ENCODE peak calls at places on chromosomes 1 and 21, in ten cellular contexts. One of them, this sample, is unnamed.

GRCh38 chr1:160628799-160629263 is 18.0 kb downstream of the SLAMF1 start:
- DNase-seq in esophagus squamous epithelium: no peak
- DNase-seq in brain microvascular endothelial cell: no peak
- DNase-seq in AG10803: no peak
- DNase-seq in cardiac muscle cell: no peak
- DNase-seq in lower lobe of right lung: no peak
- DNase-seq in AG04449: no peak
- DNase-seq in BJ: no peak
- DNase-seq in AG09309: no peak
- DNase-seq in upper lobe of right lung: no peak
- DNase-seq in this sample: no peak

GRCh38 chr21:42039470-42039901 is 29.3 kb upstream of the ZBTB21 start:
- DNase-seq in lower lobe of right lung: peak
- DNase-seq in upper lobe of right lung: no peak
- DNase-seq in BJ: peak
- DNase-seq in AG10803: peak
- DNase-seq in AG04449: peak
- DNase-seq in AG09309: peak
- DNase-seq in cardiac muscle cell: no peak
- DNase-seq in brain microvascular endothelial cell: peak
- DNase-seq in esophagus squamous epithelium: no peak
- DNase-seq in this sample: no peak

GRCh38 chr1:110548381-110548780 is 29.4 kb upstream of the KCNA10 start:
- DNase-seq in esophagus squamous epithelium: no peak
- DNase-seq in upper lobe of right lung: no peak
- DNase-seq in AG04449: no peak
- DNase-seq in BJ: no peak
- DNase-seq in cardiac muscle cell: peak
- DNase-seq in AG10803: no peak
- DNase-seq in lower lobe of right lung: no peak
- DNase-seq in brain microvascular endothelial cell: no peak
- DNase-seq in AG09309: no peak
- DNase-seq in this sample: no peak

GRCh38 chr1:78474092-78474491 is 16.7 kb upstream of the PTGFR start:
- DNase-seq in AG09309: no peak
- DNase-seq in AG04449: no peak
- DNase-seq in lower lobe of right lung: no peak
- DNase-seq in cardiac muscle cell: no peak
- DNase-seq in upper lobe of right lung: no peak
- DNase-seq in AG10803: no peak
- DNase-seq in brain microvascular endothelial cell: no peak
- DNase-seq in esophagus squamous epithelium: no peak
- DNase-seq in BJ: no peak
- DNase-seq in this sample: no peak

GRCh38 chr1:29235955-29236742 is at the start of gene PTPRU:
- DNase-seq in upper lobe of right lung: peak
- DNase-seq in AG10803: peak
- DNase-seq in AG09309: no peak
- DNase-seq in BJ: no peak
- DNase-seq in lower lobe of right lung: peak
- DNase-seq in cardiac muscle cell: peak
- DNase-seq in esophagus squamous epithelium: no peak
- DNase-seq in brain microvascular endothelial cell: peak
- DNase-seq in AG04449: no peak
- DNase-seq in this sample: no peak

GRCh38 chr1:200311256-200311655 is 98.6 kb downstream of the ZNF281 start:
- DNase-seq in AG10803: peak
- DNase-seq in cardiac muscle cell: no peak
- DNase-seq in BJ: no peak
- DNase-seq in esophagus squamous epithelium: no peak
- DNase-seq in upper lobe of right lung: no peak
- DNase-seq in brain microvascular endothelial cell: no peak
- DNase-seq in AG04449: no peak
- DNase-seq in lower lobe of right lung: no peak
- DNase-seq in AG09309: no peak
- DNase-seq in this sample: no peak

GRCh38 chr1:17719874-17720273 is 35.3 kb upstream of the ACTL8 start:
- DNase-seq in esophagus squamous epithelium: no peak
- DNase-seq in BJ: no peak
- DNase-seq in AG09309: peak
- DNase-seq in cardiac muscle cell: no peak
- DNase-seq in lower lobe of right lung: no peak
- DNase-seq in AG04449: peak
- DNase-seq in brain microvascular endothelial cell: peak
- DNase-seq in upper lobe of right lung: no peak
- DNase-seq in AG10803: peak
- DNase-seq in this sample: no peak

GRCh38 chr1:159891275-159892157 is 8.4 kb downstream of the CFAP45 start:
- DNase-seq in AG04449: peak
- DNase-seq in upper lobe of right lung: peak
- DNase-seq in BJ: peak
- DNase-seq in brain microvascular endothelial cell: peak
- DNase-seq in cardiac muscle cell: peak
- DNase-seq in esophagus squamous epithelium: peak
- DNase-seq in AG09309: peak
- DNase-seq in lower lobe of right lung: peak
- DNase-seq in AG10803: peak
- DNase-seq in this sample: peak

DNA sequence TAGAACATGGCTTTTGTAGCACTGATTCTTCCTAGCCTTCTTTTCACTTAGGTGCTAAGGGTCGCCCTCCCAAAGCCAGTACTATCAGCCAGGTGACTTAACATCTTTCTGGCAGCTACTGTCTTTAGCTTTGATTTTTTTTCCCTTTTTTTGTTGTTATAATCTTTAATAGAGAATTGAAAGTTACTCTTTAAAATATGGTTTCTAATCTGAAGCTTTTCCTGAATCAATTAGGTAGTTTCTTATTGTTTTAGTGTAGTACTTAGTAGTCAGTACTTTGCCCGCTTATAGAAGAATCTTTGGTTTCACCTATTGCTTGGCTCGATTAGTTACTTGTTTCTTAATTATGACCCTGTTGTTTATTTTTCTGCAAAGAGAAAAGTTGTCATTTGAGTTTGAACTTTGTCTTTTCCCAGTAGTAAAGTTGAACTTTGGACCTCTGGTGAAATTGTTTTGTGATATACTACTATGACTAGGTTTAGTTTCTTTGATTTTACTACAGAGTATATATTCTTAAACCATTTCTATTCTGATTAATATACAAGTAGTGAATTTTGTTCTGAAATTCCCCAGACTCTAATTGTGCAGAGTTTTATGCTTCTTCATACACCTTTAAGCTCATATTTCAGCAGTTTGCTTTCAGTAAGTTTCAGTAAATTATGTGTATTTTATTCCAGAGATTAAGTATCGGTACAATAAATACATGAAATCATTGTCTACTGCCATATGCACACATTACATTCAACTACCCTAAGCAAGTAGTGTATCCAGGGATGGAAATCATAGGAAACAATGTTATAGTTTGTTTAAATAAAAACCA is 3.9 kb downstream of the MAGI3 start:
- DNase-seq in lower lobe of right lung: no peak
- DNase-seq in AG04449: no peak
- DNase-seq in AG09309: no peak
- DNase-seq in brain microvascular endothelial cell: no peak
- DNase-seq in cardiac muscle cell: no peak
- DNase-seq in AG10803: no peak
- DNase-seq in esophagus squamous epithelium: no peak
- DNase-seq in BJ: no peak
- DNase-seq in upper lobe of right lung: no peak
- DNase-seq in this sample: no peak
- H3K4me3 ChIP-seq in lower lobe of right lung: peak
- H3K4me3 ChIP-seq in AG04449: no peak
- H3K4me3 ChIP-seq in AG09309: no peak
- H3K4me3 ChIP-seq in brain microvascular endothelial cell: no peak
- H3K4me3 ChIP-seq in cardiac muscle cell: no peak
- H3K4me3 ChIP-seq in AG10803: no peak
- H3K4me3 ChIP-seq in esophagus squamous epithelium: no peak
- H3K4me3 ChIP-seq in BJ: no peak
- H3K4me3 ChIP-seq in upper lobe of right lung: peak
- H3K4me3 ChIP-seq in this sample: no peak

GRCh38 chr1:248697907-248698306 is 4.7 kb downstream of the OR14I1 start:
- DNase-seq in AG09309: no peak
- DNase-seq in AG04449: no peak
- DNase-seq in upper lobe of right lung: no peak
- DNase-seq in esophagus squamous epithelium: no peak
- DNase-seq in cardiac muscle cell: no peak
- DNase-seq in brain microvascular endothelial cell: no peak
- DNase-seq in BJ: no peak
- DNase-seq in AG10803: no peak
- DNase-seq in lower lobe of right lung: no peak
- DNase-seq in this sample: no peak

GRCh38 chr1:248703674-248704073 is 1.1 kb upstream of the OR14I1 start:
- DNase-seq in esophagus squamous epithelium: no peak
- DNase-seq in cardiac muscle cell: no peak
- DNase-seq in AG09309: no peak
- DNase-seq in AG04449: no peak
- DNase-seq in upper lobe of right lung: no peak
- DNase-seq in brain microvascular endothelial cell: no peak
- DNase-seq in BJ: no peak
- DNase-seq in lower lobe of right lung: no peak
- DNase-seq in AG10803: no peak
- DNase-seq in this sample: no peak

GRCh38 chr1:248699099-248699498 is 3.5 kb downstream of the OR14I1 start:
- DNase-seq in AG04449: no peak
- DNase-seq in BJ: no peak
- DNase-seq in esophagus squamous epithelium: no peak
- DNase-seq in AG09309: no peak
- DNase-seq in lower lobe of right lung: no peak
- DNase-seq in cardiac muscle cell: no peak
- DNase-seq in AG10803: no peak
- DNase-seq in brain microvascular endothelial cell: no peak
- DNase-seq in upper lobe of right lung: no peak
- DNase-seq in this sample: no peak

GRCh38 chr1:248704556-248704955 is 2.0 kb upstream of the OR14I1 start:
- DNase-seq in AG04449: no peak
- DNase-seq in AG10803: no peak
- DNase-seq in upper lobe of right lung: no peak
- DNase-seq in cardiac muscle cell: no peak
- DNase-seq in BJ: no peak
- DNase-seq in AG09309: no peak
- DNase-seq in esophagus squamous epithelium: no peak
- DNase-seq in lower lobe of right lung: no peak
- DNase-seq in brain microvascular endothelial cell: no peak
- DNase-seq in this sample: no peak

DNA sequence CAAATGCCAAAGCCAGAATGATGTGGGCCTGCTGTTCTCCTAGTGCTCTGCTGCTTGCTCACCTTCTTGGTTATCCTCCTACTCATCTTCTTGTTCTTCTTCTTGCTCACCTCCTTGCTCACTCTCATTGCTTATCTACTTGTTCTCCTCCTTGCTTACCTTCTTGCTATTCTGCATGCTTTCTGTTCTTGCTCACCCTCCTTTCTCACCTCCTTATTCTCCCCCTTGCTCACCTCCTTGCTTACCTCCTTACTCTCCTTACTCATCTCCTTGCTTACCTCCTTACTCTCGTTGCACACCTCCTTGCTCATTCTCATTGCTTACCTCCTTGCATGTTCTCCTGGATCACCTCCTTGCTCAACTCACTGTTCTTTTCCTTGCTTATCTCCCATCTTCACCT is at the start of gene OR14I1:
- DNase-seq in cardiac muscle cell: no peak
- DNase-seq in AG10803: no peak
- DNase-seq in BJ: no peak
- DNase-seq in lower lobe of right lung: no peak
- DNase-seq in AG04449: no peak
- DNase-seq in upper lobe of right lung: no peak
- DNase-seq in esophagus squamous epithelium: no peak
- DNase-seq in AG09309: no peak
- DNase-seq in brain microvascular endothelial cell: no peak
- DNase-seq in this sample: no peak
- TF ChIP-seq CTCF in cardiac muscle cell: no peak
- TF ChIP-seq CTCF in AG10803: no peak
- TF ChIP-seq CTCF in BJ: no peak
- TF ChIP-seq CTCF in lower lobe of right lung: no peak
- TF ChIP-seq CTCF in AG04449: no peak
- TF ChIP-seq CTCF in upper lobe of right lung: no peak
- TF ChIP-seq CTCF in esophagus squamous epithelium: no peak
- TF ChIP-seq CTCF in AG09309: no peak
- TF ChIP-seq CTCF in brain microvascular endothelial cell: no peak
- TF ChIP-seq CTCF in this sample: no peak

GRCh38 chr1:162580315-162580714 is 18.8 kb downstream of the UAP1 start:
- DNase-seq in lower lobe of right lung: no peak
- DNase-seq in upper lobe of right lung: no peak
- DNase-seq in BJ: no peak
- DNase-seq in AG09309: no peak
- DNase-seq in cardiac muscle cell: no peak
- DNase-seq in brain microvascular endothelial cell: no peak
- DNase-seq in AG10803: no peak
- DNase-seq in AG04449: no peak
- DNase-seq in esophagus squamous epithelium: no peak
- DNase-seq in this sample: no peak
- H3K4me3 ChIP-seq in lower lobe of right lung: no peak
- H3K4me3 ChIP-seq in upper lobe of right lung: no peak
- H3K4me3 ChIP-seq in BJ: no peak
- H3K4me3 ChIP-seq in AG09309: no peak
- H3K4me3 ChIP-seq in cardiac muscle cell: no peak
- H3K4me3 ChIP-seq in brain microvascular endothelial cell: no peak
- H3K4me3 ChIP-seq in AG10803: no peak
- H3K4me3 ChIP-seq in AG04449: no peak
- H3K4me3 ChIP-seq in esophagus squamous epithelium: no peak
- H3K4me3 ChIP-seq in this sample: no peak

GRCh38 chr1:22639286-22639685 is 2.9 kb downstream of the C1QA start:
- DNase-seq in brain microvascular endothelial cell: peak
- DNase-seq in lower lobe of right lung: no peak
- DNase-seq in BJ: peak
- DNase-seq in AG04449: peak
- DNase-seq in esophagus squamous epithelium: no peak
- DNase-seq in upper lobe of right lung: peak
- DNase-seq in AG10803: peak
- DNase-seq in cardiac muscle cell: no peak
- DNase-seq in AG09309: peak
- DNase-seq in this sample: peak

GRCh38 chr1:22643381-22643780 is at the start of gene C1QC:
- DNase-seq in lower lobe of right lung: peak
- DNase-seq in AG04449: no peak
- DNase-seq in cardiac muscle cell: no peak
- DNase-seq in AG10803: no peak
- DNase-seq in BJ: no peak
- DNase-seq in brain microvascular endothelial cell: no peak
- DNase-seq in upper lobe of right lung: peak
- DNase-seq in esophagus squamous epithelium: no peak
- DNase-seq in AG09309: no peak
- DNase-seq in this sample: no peak

GRCh38 chr1:22641247-22641646 is 2.2 kb upstream of the C1QC start:
- DNase-seq in AG09309: no peak
- DNase-seq in lower lobe of right lung: no peak
- DNase-seq in cardiac muscle cell: no peak
- DNase-seq in AG10803: no peak
- DNase-seq in esophagus squamous epithelium: no peak
- DNase-seq in AG04449: no peak
- DNase-seq in upper lobe of right lung: no peak
- DNase-seq in BJ: no peak
- DNase-seq in brain microvascular endothelial cell: no peak
- DNase-seq in this sample: no peak

GRCh38 chr1:22643928-22644327 is 495 bp downstream of the C1QC start:
- DNase-seq in AG09309: no peak
- DNase-seq in AG04449: no peak
- DNase-seq in brain microvascular endothelial cell: no peak
- DNase-seq in AG10803: no peak
- DNase-seq in upper lobe of right lung: no peak
- DNase-seq in BJ: no peak
- DNase-seq in cardiac muscle cell: no peak
- DNase-seq in lower lobe of right lung: no peak
- DNase-seq in esophagus squamous epithelium: no peak
- DNase-seq in this sample: no peak

GRCh38 chr1:22641906-22642636 is 1.4 kb upstream of the C1QC start:
- DNase-seq in brain microvascular endothelial cell: peak
- DNase-seq in BJ: no peak
- DNase-seq in AG10803: peak
- DNase-seq in cardiac muscle cell: peak
- DNase-seq in AG09309: no peak
- DNase-seq in upper lobe of right lung: peak
- DNase-seq in esophagus squamous epithelium: no peak
- DNase-seq in AG04449: no peak
- DNase-seq in lower lobe of right lung: peak
- DNase-seq in this sample: no peak
- TF ChIP-seq CTCF in brain microvascular endothelial cell: peak
- TF ChIP-seq CTCF in BJ: peak
- TF ChIP-seq CTCF in AG10803: peak
- TF ChIP-seq CTCF in cardiac muscle cell: peak
- TF ChIP-seq CTCF in AG09309: peak
- TF ChIP-seq CTCF in upper lobe of right lung: peak
- TF ChIP-seq CTCF in esophagus squamous epithelium: peak
- TF ChIP-seq CTCF in AG04449: peak
- TF ChIP-seq CTCF in lower lobe of right lung: peak
- TF ChIP-seq CTCF in this sample: peak

This sample was measured in HFF-Myc.